ENCODE peak calls at places on chromosomes 7 and 10, in five cellular contexts. Q is SJSA1, V is fibroblast of lung, G is tibial nerve, M is cardiac muscle cell. N is an unnamed sample.

GRCh38 chr7:70029993-70030392 is 431.7 kb downstream of the AUTS2 start:
- DNase-seq in Q (no peak), V (no peak), G (no peak), M (no peak), N (no peak)

GRCh38 chr10:71234970-71235681 is 22.8 kb downstream of the UNC5B start:
- DNase-seq in Q (no peak), V (peak), G (no peak), M (peak), N (peak)

GRCh38 chr10:125002423-125003145 is 60.7 kb downstream of the ZRANB1 start:
- DNase-seq in Q (no peak), V (no peak), G (no peak), M (no peak), N (no peak)

GRCh38 chr7:148732862-148733261 is 34.2 kb downstream of the CUL1 start:
- DNase-seq in Q (no peak), V (no peak), G (no peak), M (no peak), N (peak)

GRCh38 chr7:33819658-33820057 is 85.7 kb upstream of the BMPER start:
- DNase-seq in Q (no peak), V (no peak), G (no peak), M (no peak), N (no peak)

GRCh38 chr7:82740246-82740848 is 296.8 kb upstream of the CACNA2D1 start:
- DNase-seq in Q (peak), V (peak), G (no peak), M (peak), N (peak)

GRCh38 chr10:32692174-32692573 is 246.2 kb downstream of the CCDC7 start:
- DNase-seq in Q (peak), V (peak), G (no peak), M (peak), N (peak)

GRCh38 chr7:95922191-95922590 is 149.8 kb downstream of the DYNC1I1 start:
- DNase-seq in Q (no peak), V (no peak), G (no peak), M (no peak), N (no peak)

GRCh38 chr10:28503114-28503513 is 29.8 kb upstream of the WAC start:
- DNase-seq in Q (no peak), V (peak), G (no peak), M (no peak), N (no peak)

GRCh38 chr7:20190588-20190987 is 26.6 kb downstream of the MACC1 start:
- DNase-seq in Q (no peak), V (no peak), G (no peak), M (peak), N (no peak)

GRCh38 chr10:129774082-129774735 is 189.9 kb downstream of the EBF3 start:
- DNase-seq in Q (peak), V (no peak), G (no peak), M (no peak), N (no peak)

GRCh38 chr10:508726-509125 is 180.7 kb downstream of the DIP2C start:
- DNase-seq in Q (no peak), V (no peak), G (no peak), M (no peak), N (no peak)

GRCh38 chr10:511849-512191 is 177.6 kb downstream of the DIP2C start:
- DNase-seq in Q (no peak), V (no peak), G (no peak), M (no peak), N (no peak)

GRCh38 chr10:511101-511848 is 178.2 kb downstream of the DIP2C start:
- DNase-seq in Q (peak), V (peak), G (peak), M (peak), N (peak)

GRCh38 chr10:509361-510102 is 179.9 kb downstream of the DIP2C start:
- DNase-seq in Q (no peak), V (no peak), G (no peak), M (no peak), N (no peak)

DNA sequence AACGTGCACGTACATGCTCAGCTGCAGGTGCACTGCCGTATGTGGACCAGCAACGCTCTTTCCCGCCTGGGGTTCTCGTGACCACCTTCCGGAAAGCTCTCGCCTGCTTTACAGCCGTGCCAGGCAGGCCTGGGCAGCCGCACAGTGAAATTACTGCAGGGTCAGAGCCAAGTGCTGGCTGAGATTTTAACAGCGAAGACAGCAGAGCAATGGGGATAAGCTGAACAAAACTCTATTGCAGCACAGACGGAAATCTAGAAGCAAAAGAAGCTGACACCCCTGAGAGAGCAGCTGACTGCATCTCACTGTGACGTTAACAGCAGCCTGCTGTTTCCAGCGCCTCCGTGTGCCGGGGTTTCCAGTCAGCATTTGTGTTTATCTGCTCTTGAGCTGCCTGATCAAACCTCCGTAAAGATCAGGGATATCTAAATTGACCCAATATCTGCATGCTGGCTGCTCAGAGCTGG is 179.0 kb downstream of the DIP2C start:
- DNase-seq in Q (no peak), V (no peak), G (no peak), M (no peak), N (no peak)
- H3K27ac ChIP-seq in Q (no peak), V (peak), G (peak), M (no peak), N (no peak)

DNA sequence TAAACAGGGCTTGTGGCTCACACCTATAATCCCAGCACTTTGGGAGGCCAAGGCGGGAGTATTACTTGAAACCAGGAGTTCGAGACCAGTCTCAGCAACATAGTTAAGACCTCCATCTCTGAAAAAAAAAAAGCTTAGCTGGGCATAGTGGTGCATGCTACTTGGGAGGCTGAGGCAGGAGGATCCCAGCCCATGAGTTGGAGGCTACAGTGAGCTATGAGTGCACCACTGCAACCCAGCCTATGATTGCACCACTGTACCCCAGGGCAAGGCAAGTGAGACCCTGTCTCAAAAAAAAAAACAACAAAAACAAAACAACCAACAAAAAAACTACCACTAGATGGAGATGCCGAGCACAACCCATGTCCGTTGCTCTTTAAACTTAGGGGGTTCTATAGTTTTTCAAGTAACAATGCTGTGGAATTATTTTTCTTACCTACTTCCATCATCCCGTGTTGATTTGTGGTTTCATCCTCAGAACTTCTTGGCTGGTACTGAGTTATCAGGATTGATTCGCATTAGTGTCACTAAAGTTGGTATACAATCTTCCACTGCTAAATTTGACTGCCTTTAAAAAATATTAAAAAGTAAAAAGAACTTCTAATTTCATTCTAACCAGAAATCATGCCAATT is 12.2 kb upstream of the REPIN1 start:
- DNase-seq in Q (no peak), V (no peak), G (no peak), M (peak), N (no peak)
- H3K27ac ChIP-seq in Q (no peak), V (no peak), G (peak), M (no peak), N (no peak)

GRCh38 chr7:11083214-11083568 is 109.5 kb downstream of the PHF14 start:
- DNase-seq in Q (no peak), V (no peak), G (no peak), M (no peak), N (no peak)

GRCh38 chr7:11079907-11080306 is 106.2 kb downstream of the PHF14 start:
- DNase-seq in Q (no peak), V (no peak), G (no peak), M (no peak), N (no peak)

GRCh38 chr7:11078242-11078834 is 104.7 kb downstream of the PHF14 start:
- DNase-seq in Q (no peak), V (no peak), G (no peak), M (no peak), N (no peak)

GRCh38 chr7:11082121-11082520 is 108.4 kb downstream of the PHF14 start:
- DNase-seq in Q (no peak), V (no peak), G (no peak), M (no peak), N (no peak)

DNA sequence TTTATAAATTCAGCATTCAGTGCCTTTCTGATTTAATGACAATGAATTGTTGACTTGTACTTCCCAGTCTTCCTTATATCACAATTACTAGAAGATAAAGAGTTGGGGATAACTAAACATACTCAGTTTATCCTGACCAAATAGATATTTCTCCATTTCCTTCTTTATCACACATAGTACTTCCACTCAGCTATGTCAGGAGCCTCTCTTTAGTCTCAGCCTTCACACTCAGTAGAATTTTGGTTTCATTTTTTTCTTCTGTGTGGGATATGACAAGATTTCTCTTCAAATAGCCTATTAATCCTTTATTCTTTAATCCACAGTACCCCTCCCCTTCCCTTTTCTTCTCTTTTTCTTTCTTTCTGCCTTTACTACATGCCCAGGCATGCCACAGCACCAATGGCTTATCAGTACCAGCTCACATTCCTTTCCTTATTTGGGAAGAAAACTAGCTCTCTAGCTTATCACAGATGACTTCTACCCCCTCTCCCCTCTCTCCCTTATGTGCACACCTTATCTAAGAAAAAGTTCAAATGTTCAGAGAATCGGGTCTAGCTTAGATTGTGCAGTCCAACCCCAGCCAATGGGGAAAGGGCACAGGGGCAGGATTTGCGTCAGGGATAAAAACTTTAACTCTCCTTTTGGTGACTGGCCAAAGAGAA is 109.0 kb downstream of the PHF14 start:
- DNase-seq in Q (no peak), V (peak), G (no peak), M (peak), N (no peak)
- H3K27ac ChIP-seq in Q (no peak), V (no peak), G (no peak), M (peak), N (no peak)

DNA sequence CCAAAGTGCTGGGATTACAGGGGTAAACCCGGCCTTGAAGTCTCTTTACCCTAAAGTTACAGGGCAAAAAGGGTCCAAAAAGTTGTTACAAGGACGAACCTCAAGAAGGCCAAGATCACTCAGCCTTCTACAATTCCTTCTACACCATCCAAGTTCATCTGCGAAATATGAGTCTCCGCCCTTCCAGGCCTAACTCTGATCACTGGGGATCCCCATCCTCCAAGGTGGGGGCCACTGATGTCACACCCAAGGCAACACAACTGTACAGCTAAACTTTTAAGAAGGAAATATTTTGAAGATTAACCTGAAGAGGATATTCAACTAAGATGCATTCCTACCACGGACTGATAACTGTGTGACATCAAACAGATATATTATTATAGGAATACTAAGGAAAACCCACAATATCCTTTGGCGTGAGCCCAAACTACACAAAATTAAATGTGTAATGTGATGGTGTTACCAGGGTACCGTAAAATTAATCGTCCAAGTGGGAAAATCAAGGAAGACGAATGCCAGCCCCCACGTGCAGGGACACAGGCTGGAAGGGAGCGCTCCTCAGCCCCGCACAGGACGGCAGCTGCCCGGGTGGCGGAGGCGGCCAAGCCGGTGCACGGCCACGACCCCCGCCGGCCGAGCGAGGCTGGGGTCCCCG is 1.0 kb downstream of the PAXIP1 start:
- DNase-seq in Q (no peak), V (peak), G (no peak), M (peak), N (peak)
- H3K27ac ChIP-seq in Q (no peak), V (peak), G (peak), M (peak), N (peak)

GRCh38 chr7:117119192-117119924 is 166.1 kb downstream of the ST7 start:
- DNase-seq in Q (peak), V (peak), G (peak), M (peak), N (peak)

GRCh38 chr7:117123311-117123926 is 170.1 kb downstream of the ST7 start:
- DNase-seq in Q (no peak), V (peak), G (no peak), M (no peak), N (no peak)

GRCh38 chr7:117118579-117119180 is 165.4 kb downstream of the ST7 start:
- DNase-seq in Q (no peak), V (no peak), G (no peak), M (no peak), N (no peak)

GRCh38 chr7:117124585-117125220 is 171.4 kb downstream of the ST7 start:
- DNase-seq in Q (peak), V (peak), G (peak), M (peak), N (peak)

DNA sequence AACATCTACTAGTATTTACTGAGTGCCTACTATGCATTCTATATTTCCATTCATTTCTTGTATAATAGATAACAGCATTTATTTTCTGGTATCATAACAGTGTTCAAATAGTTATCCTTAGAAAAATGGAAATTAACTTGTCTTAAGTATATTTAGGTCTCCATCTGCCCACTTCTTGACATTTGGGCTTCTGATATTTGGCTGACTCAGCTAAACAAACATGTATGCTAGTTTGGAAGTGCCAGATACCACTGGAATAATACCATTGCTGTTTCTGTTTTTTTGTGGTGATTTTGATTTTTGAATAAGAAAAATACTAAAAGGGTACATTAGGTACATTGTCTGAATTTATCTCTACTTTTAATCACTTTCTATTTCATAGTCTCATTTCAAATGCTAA is 169.2 kb downstream of the ST7 start:
- DNase-seq in Q (no peak), V (no peak), G (no peak), M (no peak), N (no peak)
- H3K27ac ChIP-seq in Q (no peak), V (no peak), G (no peak), M (peak), N (no peak)

GRCh38 chr7:142933092-142933475 is 462 bp downstream of the TRPV5 start:
- DNase-seq in Q (no peak), V (no peak), G (no peak), M (no peak), N (no peak)
- H3K27ac ChIP-seq in Q (no peak), V (no peak), G (no peak), M (no peak), N (no peak)

DNA sequence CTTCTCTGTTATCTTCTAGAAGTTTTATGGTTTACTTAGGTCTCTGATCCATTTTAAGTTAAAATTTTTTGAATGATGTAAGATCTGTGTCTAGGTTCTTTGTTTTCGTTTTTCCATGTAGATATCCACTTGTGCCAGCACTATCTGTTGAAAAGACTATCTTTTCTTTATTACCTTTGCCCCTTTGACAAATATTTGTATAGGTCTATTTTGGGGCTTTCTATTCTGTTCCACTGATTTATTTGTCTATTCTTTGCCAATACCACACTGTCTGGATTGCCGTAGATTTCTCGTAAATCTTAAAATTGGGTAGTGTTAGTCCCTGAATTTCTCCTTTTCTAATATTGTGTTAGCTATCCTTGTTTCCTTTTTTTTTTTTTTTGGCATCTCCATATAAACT is 71.4 kb upstream of the PDSS1 start:
- DNase-seq in Q (no peak), V (no peak), G (no peak), M (no peak), N (no peak)
- H3K27ac ChIP-seq in Q (no peak), V (no peak), G (no peak), M (no peak), N (no peak)

DNA sequence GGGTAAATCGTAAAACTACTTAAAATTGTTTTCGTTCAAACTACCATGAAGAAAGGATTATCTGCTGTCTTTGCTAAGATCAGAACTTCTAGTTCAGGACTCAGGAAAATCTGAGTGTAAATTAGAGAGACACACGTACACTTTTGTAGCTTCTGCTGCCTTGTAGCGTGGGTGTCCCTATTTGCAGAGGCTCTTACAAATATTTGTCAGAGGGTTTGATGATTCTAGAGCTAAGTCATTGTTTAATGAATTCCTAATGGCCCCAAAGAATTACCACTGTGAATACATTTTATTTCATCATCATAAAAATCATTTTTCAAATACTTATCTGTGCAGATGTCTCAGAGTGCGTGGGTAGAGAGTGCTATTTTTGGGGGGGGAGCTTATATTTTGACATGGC is 314.9 kb downstream of the LRMDA start:
- DNase-seq in Q (no peak), V (no peak), G (no peak), M (peak), N (no peak)
- H3K27ac ChIP-seq in Q (no peak), V (no peak), G (no peak), M (no peak), N (no peak)

GRCh38 chr7:65979583-65980477 is 2.2 kb downstream of the GUSB start:
- DNase-seq in Q (no peak), V (no peak), G (no peak), M (no peak), N (no peak)

GRCh38 chr7:65983965-65984654 is 2.1 kb upstream of the GUSB start:
- DNase-seq in Q (no peak), V (peak), G (no peak), M (no peak), N (no peak)

GRCh38 chr7:65981965-65982792 is at the start of gene GUSB:
- DNase-seq in Q (peak), V (peak), G (peak), M (peak), N (peak)

GRCh38 chr7:65978891-65979582 is 3.0 kb downstream of the GUSB start:
- DNase-seq in Q (no peak), V (no peak), G (no peak), M (no peak), N (no peak)

GRCh38 chr7:65980478-65981250 is 1.3 kb downstream of the GUSB start:
- DNase-seq in Q (peak), V (peak), G (peak), M (peak), N (peak)
- H3K27ac ChIP-seq in Q (peak), V (peak), G (peak), M (no peak), N (no peak)

GRCh38 chr7:158655931-158656441 is 48.6 kb downstream of the NCAPG2 start:
- DNase-seq in Q (no peak), V (peak), G (no peak), M (no peak), N (no peak)
- H3K27ac ChIP-seq in Q (no peak), V (no peak), G (no peak), M (no peak), N (no peak)

N was measured in SJCRH30.